ENCODE peak calls at places on chromosomes 3 and 15, in six cellular contexts. O, I, U, S, A and X are unnamed samples.

GRCh38 chr15:70617076-70617910 is 146.1 kb downstream of the UACA start:
- DNase-seq in O (no peak), I (no peak), U (peak), S (no peak), A (no peak), X (no peak)

GRCh38 chr15:25933456-25934158 is 70.5 kb upstream of the ATP10A start:
- DNase-seq in O (peak), I (peak), U (peak), S (peak), A (peak), X (peak)

GRCh38 chr3:159113476-159113875 is 311.6 kb downstream of the MFSD1 start:
- DNase-seq in O (no peak), I (no peak), U (no peak), S (no peak), A (no peak), X (no peak)

GRCh38 chr3:100108464-100109079 is 5.7 kb downstream of the FILIP1L start:
- DNase-seq in O (no peak), I (no peak), U (no peak), S (no peak), A (no peak), X (no peak)

GRCh38 chr3:151327571-151328198 is 1.7 kb downstream of the P2RY13 start:
- DNase-seq in O (no peak), I (no peak), U (peak), S (peak), A (no peak), X (no peak)

GRCh38 chr3:56919797-56920195 is 118.0 kb upstream of the ARHGEF3 start:
- DNase-seq in O (peak), I (no peak), U (no peak), S (no peak), A (no peak), X (no peak)

GRCh38 chr3:177852408-177852807 is 655.1 kb upstream of the TBL1XR1 start:
- DNase-seq in O (no peak), I (no peak), U (no peak), S (no peak), A (no peak), X (no peak)

GRCh38 chr15:26260517-26261133 is 397.5 kb upstream of the ATP10A start:
- DNase-seq in O (no peak), I (no peak), U (peak), S (no peak), A (peak), X (no peak)

GRCh38 chr3:102129774-102130608 is 280.7 kb downstream of the NFKBIZ start:
- DNase-seq in O (no peak), I (no peak), U (no peak), S (peak), A (no peak), X (no peak)

GRCh38 chr3:70516081-70516480 is 203.6 kb upstream of the MDFIC2 start:
- DNase-seq in O (no peak), I (no peak), U (peak), S (no peak), A (no peak), X (no peak)

GRCh38 chr15:70260096-70260495 is 162.4 kb upstream of the TLE3 start:
- DNase-seq in O (no peak), I (no peak), U (no peak), S (no peak), A (no peak), X (no peak)

GRCh38 chr3:66582721-66583141 is 81.9 kb upstream of the LRIG1 start:
- DNase-seq in O (peak), I (no peak), U (no peak), S (no peak), A (no peak), X (no peak)

GRCh38 chr3:13166243-13167063 is 93.2 kb upstream of the IQSEC1 start:
- DNase-seq in O (no peak), I (peak), U (no peak), S (no peak), A (no peak), X (no peak)

GRCh38 chr3:197713477-197713822 is 23.3 kb downstream of the RUBCN start:
- DNase-seq in O (no peak), I (no peak), U (peak), S (no peak), A (no peak), X (no peak)

GRCh38 chr15:100732359-100733055 is 130.1 kb downstream of the ASB7 start:
- DNase-seq in O (no peak), I (peak), U (no peak), S (no peak), A (no peak), X (no peak)

GRCh38 chr3:64945171-64945684 is 257.4 kb upstream of the ADAMTS9 start:
- DNase-seq in O (no peak), I (no peak), U (peak), S (peak), A (peak), X (no peak)

GRCh38 chr3:144760831-144761230 is 789.2 kb downstream of the DIPK2A start:
- DNase-seq in O (no peak), I (peak), U (peak), S (no peak), A (no peak), X (no peak)

GRCh38 chr3:138260636-138261035 is 69.0 kb downstream of the NME9 start:
- DNase-seq in O (no peak), I (no peak), U (no peak), S (no peak), A (no peak), X (no peak)

GRCh38 chr3:197201840-197202452 is 96.5 kb downstream of the DLG1 start:
- DNase-seq in O (no peak), I (no peak), U (no peak), S (no peak), A (no peak), X (no peak)

GRCh38 chr3:184568591-184568917 is 7.0 kb downstream of the EPHB3 start:
- DNase-seq in O (no peak), I (no peak), U (no peak), S (no peak), A (no peak), X (no peak)
- H3K27ac ChIP-seq in O (no peak), I (no peak), U (peak), S (no peak), A (no peak), X (peak)

GRCh38 chr15:85667491-85668424 is 127.0 kb downstream of the KLHL25 start:
- DNase-seq in O (peak), I (no peak), U (peak), S (peak), A (no peak), X (no peak)

GRCh38 chr15:85672338-85673097 is 122.2 kb downstream of the KLHL25 start:
- DNase-seq in O (no peak), I (no peak), U (no peak), S (peak), A (no peak), X (no peak)

GRCh38 chr15:85676332-85676731 is 118.4 kb downstream of the KLHL25 start:
- DNase-seq in O (no peak), I (no peak), U (no peak), S (no peak), A (no peak), X (no peak)

GRCh38 chr15:85671156-85671555 is 123.6 kb downstream of the KLHL25 start:
- DNase-seq in O (no peak), I (no peak), U (no peak), S (peak), A (no peak), X (no peak)

GRCh38 chr15:85673326-85673725 is 121.4 kb downstream of the KLHL25 start:
- DNase-seq in O (no peak), I (no peak), U (no peak), S (peak), A (no peak), X (no peak)
- H3K27ac ChIP-seq in O (no peak), I (peak), U (peak), S (no peak), A (no peak), X (no peak)

DNA sequence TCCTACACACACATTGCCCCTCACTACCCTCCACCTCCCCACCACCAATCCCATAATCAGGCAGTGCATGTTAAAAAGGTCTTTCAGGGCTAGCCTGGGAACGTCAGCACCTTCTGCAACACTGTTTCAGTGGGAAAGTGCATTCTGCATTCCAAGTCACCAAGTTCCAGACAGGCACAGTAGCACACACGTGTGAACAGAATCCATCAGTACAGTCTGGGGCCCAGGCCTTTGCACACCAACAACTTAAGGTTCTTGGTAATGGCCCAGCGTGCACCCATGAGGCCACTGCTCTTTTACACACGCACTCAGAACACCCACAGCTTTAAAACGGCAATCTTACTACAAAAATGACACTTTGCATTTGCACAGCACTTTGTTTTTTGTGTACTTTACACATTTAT is 1.2 kb downstream of the ANXA2 start:
- DNase-seq in O (no peak), I (no peak), U (no peak), S (peak), A (no peak), X (no peak)
- H3K27ac ChIP-seq in O (peak), I (peak), U (no peak), S (peak), A (no peak), X (no peak)

GRCh38 chr15:78049691-78050440 is 27.6 kb downstream of the TBC1D2B start:
- DNase-seq in O (peak), I (no peak), U (no peak), S (no peak), A (no peak), X (no peak)

GRCh38 chr15:78052545-78052944 is 25.0 kb downstream of the TBC1D2B start:
- DNase-seq in O (no peak), I (no peak), U (no peak), S (no peak), A (no peak), X (no peak)

GRCh38 chr15:78050441-78050809 is 27.1 kb downstream of the TBC1D2B start:
- DNase-seq in O (no peak), I (no peak), U (no peak), S (no peak), A (no peak), X (no peak)

GRCh38 chr15:78050851-78051250 is 26.7 kb downstream of the TBC1D2B start:
- DNase-seq in O (no peak), I (no peak), U (peak), S (peak), A (no peak), X (no peak)

GRCh38 chr15:78051622-78052405 is 25.7 kb downstream of the TBC1D2B start:
- DNase-seq in O (no peak), I (no peak), U (peak), S (no peak), A (no peak), X (no peak)
- H3K27ac ChIP-seq in O (peak), I (no peak), U (no peak), S (peak), A (no peak), X (no peak)

GRCh38 chr3:132904-133303 is 63.7 kb upstream of the CHL1 start:
- DNase-seq in O (no peak), I (no peak), U (no peak), S (no peak), A (no peak), X (no peak)
- H3K27ac ChIP-seq in O (no peak), I (no peak), U (no peak), S (no peak), A (no peak), X (no peak)

GRCh38 chr3:10352146-10352911 is 31.4 kb upstream of the SEC13 start:
- DNase-seq in O (peak), I (no peak), U (no peak), S (peak), A (no peak), X (no peak)
- H3K27ac ChIP-seq in O (no peak), I (no peak), U (no peak), S (peak), A (no peak), X (no peak)